ENCODE peak calls at places on chromosomes 12 and 14, in five cellular contexts. Z is ureter; X is MV-4-11; H is choroid plexus epithelial cell; D is activated CD8-positive, alpha-beta memory T cell treated with anti-CD3 and anti-CD28 coated beads for 4 hours. K is an unnamed sample.

GRCh38 chr14:49892636-49893308 is at the start of gene ARF6:
- DNase-seq in Z (peak; percentile 99), X (peak; percentile 96), H (peak; percentile 98), D (peak; percentile 93), K (peak; percentile 96)

GRCh38 chr14:49512147-49512551 is 74.0 kb downstream of the RPS29 start:
- DNase-seq in Z (no peak), X (no peak), H (peak; percentile 3), D (no peak), K (no peak)

GRCh38 chr14:96903444-96904023 is 106.4 kb downstream of the VRK1 start:
- DNase-seq in Z (no peak), X (no peak), H (no peak), D (no peak), K (no peak)

GRCh38 chr14:22333408-22334274 is 255.4 kb downstream of the DAD1 start:
- DNase-seq in Z (no peak), X (no peak), H (peak; percentile 76), D (no peak), K (no peak)

GRCh38 chr12:125220404-125221273 is 155.4 kb downstream of the AACS start:
- DNase-seq in Z (no peak), X (no peak), H (peak; percentile 1), D (no peak), K (no peak)

GRCh38 chr12:117867348-117867747 is 101.4 kb downstream of the KSR2 start:
- DNase-seq in Z (no peak), X (no peak), H (no peak), D (no peak), K (no peak)

GRCh38 chr12:25694072-25694471 is 141.0 kb upstream of the LMNTD1 start:
- DNase-seq in Z (no peak), X (no peak), H (peak; percentile 75), D (no peak), K (no peak)

GRCh38 chr12:131912526-131913274 is 16.4 kb upstream of the PUS1 start:
- DNase-seq in Z (peak; percentile 65), X (no peak), H (peak; percentile 80), D (no peak), K (peak; percentile 62)

GRCh38 chr12:129119537-129119936 is 266.3 kb downstream of the GLT1D1 start:
- DNase-seq in Z (no peak), X (no peak), H (no peak), D (no peak), K (no peak)

GRCh38 chr12:111368684-111369495 is at the start of gene PHETA1:
- DNase-seq in Z (peak; percentile 94), X (peak; percentile 72), H (peak; percentile 88), D (peak; percentile 60), K (peak; percentile 91)

GRCh38 chr14:93720076-93720815 is 68.0 kb downstream of the PRIMA1 start:
- DNase-seq in Z (peak; percentile 18), X (no peak), H (no peak), D (no peak), K (no peak)

GRCh38 chr14:53950031-53950793 is 6.4 kb downstream of the BMP4 start:
- DNase-seq in Z (no peak), X (no peak), H (no peak), D (no peak), K (peak; percentile 33)

GRCh38 chr14:51382506-51382905 is 142.5 kb downstream of the TMX1 start:
- DNase-seq in Z (peak; percentile 79), X (no peak), H (no peak), D (no peak), K (no peak)

GRCh38 chr14:59183150-59183549 is 5.3 kb upstream of the DAAM1 start:
- DNase-seq in Z (no peak), X (no peak), H (no peak), D (no peak), K (no peak)

K was measured in cerebellar cortex.